ENCODE peak calls at places on chromosomes 5 and 9, in five cellular contexts. One of them, this sample, is unnamed. For H3K9me2, the result is how much of the 10 kb centered on the place peaks cover.

GRCh38 chr5:123450641-123451421 is 27.6 kb upstream of the CEP120 start:
- DNase-seq in PC-3: no peak
- DNase-seq in Karpas-422: no peak
- DNase-seq in OCI-LY7: no peak
- DNase-seq in HCT116: no peak
- DNase-seq in this sample: no peak

GRCh38 chr5:175800656-175801081 is 70.7 kb upstream of the CPLX2 start:
- DNase-seq in OCI-LY7: no peak
- DNase-seq in Karpas-422: no peak
- DNase-seq in PC-3: peak
- DNase-seq in HCT116: no peak
- DNase-seq in this sample: no peak

GRCh38 chr9:131853434-131853833 is 113.6 kb upstream of the RAPGEF1 start:
- DNase-seq in HCT116: no peak
- DNase-seq in OCI-LY7: no peak
- DNase-seq in Karpas-422: no peak
- DNase-seq in PC-3: no peak
- DNase-seq in this sample: no peak

GRCh38 chr5:137566118-137566541 is 67.0 kb upstream of the SPOCK1 start:
- DNase-seq in HCT116: no peak
- DNase-seq in OCI-LY7: no peak
- DNase-seq in Karpas-422: no peak
- DNase-seq in PC-3: no peak
- DNase-seq in this sample: no peak

GRCh38 chr5:78893959-78894676 is 91.0 kb downstream of the ARSB start:
- DNase-seq in PC-3: no peak
- DNase-seq in HCT116: no peak
- DNase-seq in OCI-LY7: peak
- DNase-seq in Karpas-422: no peak
- DNase-seq in this sample: peak

GRCh38 chr5:151082274-151082902 is 1.6 kb upstream of the TNIP1 start:
- DNase-seq in Karpas-422: peak
- DNase-seq in HCT116: no peak
- DNase-seq in PC-3: peak
- DNase-seq in OCI-LY7: no peak
- DNase-seq in this sample: no peak

GRCh38 chr9:100474950-100475276 is 2.0 kb downstream of the TMEFF1 start:
- DNase-seq in HCT116: no peak
- DNase-seq in Karpas-422: no peak
- DNase-seq in PC-3: no peak
- DNase-seq in OCI-LY7: no peak
- DNase-seq in this sample: no peak

GRCh38 chr5:6632324-6632930 is 417 bp downstream of the NSUN2 start:
- DNase-seq in Karpas-422: peak
- DNase-seq in PC-3: peak
- DNase-seq in OCI-LY7: peak
- DNase-seq in HCT116: no peak
- DNase-seq in this sample: no peak

GRCh38 chr9:132008184-132008781 is 71.4 kb downstream of the MED27 start:
- DNase-seq in HCT116: peak
- DNase-seq in Karpas-422: no peak
- DNase-seq in PC-3: peak
- DNase-seq in OCI-LY7: no peak
- DNase-seq in this sample: no peak

GRCh38 chr9:29208670-29209069 is 1635.4 kb upstream of the C9orf72 start:
- DNase-seq in Karpas-422: no peak
- DNase-seq in PC-3: peak
- DNase-seq in HCT116: no peak
- DNase-seq in OCI-LY7: no peak
- DNase-seq in this sample: no peak

GRCh38 chr9:120655005-120655622 is 59.2 kb downstream of the MEGF9 start:
- DNase-seq in HCT116: no peak
- DNase-seq in OCI-LY7: no peak
- DNase-seq in Karpas-422: no peak
- DNase-seq in PC-3: peak
- DNase-seq in this sample: peak

GRCh38 chr9:37639109-37639748 is 11.5 kb upstream of the FRMPD1 start:
- DNase-seq in OCI-LY7: no peak
- DNase-seq in PC-3: no peak
- DNase-seq in HCT116: no peak
- DNase-seq in Karpas-422: no peak
- DNase-seq in this sample: no peak

GRCh38 chr9:27514551-27514950 is 9.5 kb upstream of the IFNK start:
- DNase-seq in PC-3: no peak
- DNase-seq in OCI-LY7: no peak
- DNase-seq in Karpas-422: no peak
- DNase-seq in HCT116: no peak
- DNase-seq in this sample: no peak

GRCh38 chr9:86413966-86414880 is 60.0 kb upstream of the TUT7 start:
- DNase-seq in OCI-LY7: peak
- DNase-seq in PC-3: peak
- DNase-seq in Karpas-422: peak
- DNase-seq in HCT116: no peak
- DNase-seq in this sample: peak

GRCh38 chr5:57292336-57292735 is 118.5 kb downstream of the GPBP1 start:
- DNase-seq in OCI-LY7: no peak
- DNase-seq in Karpas-422: no peak
- DNase-seq in HCT116: no peak
- DNase-seq in PC-3: no peak
- DNase-seq in this sample: no peak

GRCh38 chr9:385818-386398 is 171.2 kb downstream of the DOCK8 start:
- DNase-seq in OCI-LY7: peak
- DNase-seq in HCT116: peak
- DNase-seq in Karpas-422: peak
- DNase-seq in PC-3: peak
- DNase-seq in this sample: peak

GRCh38 chr5:168114444-168115017 is 176.9 kb upstream of the WWC1 start:
- DNase-seq in PC-3: peak
- DNase-seq in OCI-LY7: peak
- DNase-seq in HCT116: peak
- DNase-seq in Karpas-422: peak
- DNase-seq in this sample: peak

GRCh38 chr9:101119206-101119819 is 90.8 kb downstream of the PLPPR1 start:
- DNase-seq in HCT116: peak
- DNase-seq in PC-3: peak
- DNase-seq in OCI-LY7: peak
- DNase-seq in Karpas-422: peak
- DNase-seq in this sample: peak

GRCh38 chr5:126680215-126680817 is 79.6 kb downstream of the PHAX start:
- DNase-seq in HCT116: no peak
- DNase-seq in PC-3: peak
- DNase-seq in Karpas-422: peak
- DNase-seq in OCI-LY7: peak
- DNase-seq in this sample: peak

GRCh38 chr9:14653511-14653910 is 39.7 kb downstream of the ZDHHC21 start:
- DNase-seq in OCI-LY7: no peak
- DNase-seq in PC-3: no peak
- DNase-seq in HCT116: no peak
- DNase-seq in Karpas-422: no peak
- DNase-seq in this sample: no peak

GRCh38 chr9:20884985-20885593 is 146.4 kb downstream of the HACD4 start:
- DNase-seq in HCT116: peak
- DNase-seq in OCI-LY7: peak
- DNase-seq in PC-3: peak
- DNase-seq in Karpas-422: peak
- DNase-seq in this sample: peak

GRCh38 chr5:140546851-140547507 is 483 bp upstream of the EIF4EBP3 start:
- DNase-seq in Karpas-422: no peak
- DNase-seq in HCT116: no peak
- DNase-seq in OCI-LY7: no peak
- DNase-seq in PC-3: peak
- DNase-seq in this sample: no peak

GRCh38 chr9:109852561-109852960 is 72.6 kb downstream of the PALM2AKAP2 start:
- DNase-seq in PC-3: no peak
- DNase-seq in Karpas-422: no peak
- DNase-seq in HCT116: no peak
- DNase-seq in OCI-LY7: no peak
- DNase-seq in this sample: no peak

GRCh38 chr9:79575560-79575959 is 3.8 kb downstream of the TLE4 start:
- DNase-seq in OCI-LY7: no peak
- DNase-seq in Karpas-422: no peak
- DNase-seq in HCT116: no peak
- DNase-seq in PC-3: no peak
- DNase-seq in this sample: no peak

GRCh38 chr5:20974423-20974822 is 986.4 kb upstream of the CDH18 start:
- DNase-seq in PC-3: peak
- DNase-seq in Karpas-422: peak
- DNase-seq in HCT116: no peak
- DNase-seq in OCI-LY7: no peak
- DNase-seq in this sample: no peak

GRCh38 chr5:31531543-31531887 is 378 bp downstream of the DROSHA start:
- DNase-seq in Karpas-422: peak
- DNase-seq in OCI-LY7: peak
- DNase-seq in PC-3: peak
- DNase-seq in HCT116: no peak
- DNase-seq in this sample: peak

GRCh38 chr9:131704195-131704983 is 35.5 kb downstream of the RAPGEF1 start:
- DNase-seq in Karpas-422: no peak
- DNase-seq in HCT116: no peak
- DNase-seq in OCI-LY7: no peak
- DNase-seq in PC-3: peak
- DNase-seq in this sample: no peak

GRCh38 chr9:4811824-4812223 is 19.1 kb downstream of the RCL1 start:
- DNase-seq in Karpas-422: no peak
- DNase-seq in PC-3: no peak
- DNase-seq in OCI-LY7: no peak
- DNase-seq in HCT116: no peak
- DNase-seq in this sample: no peak

GRCh38 chr5:147631428-147631985 is 121.6 kb upstream of the DPYSL3 start:
- DNase-seq in PC-3: no peak
- DNase-seq in HCT116: no peak
- DNase-seq in OCI-LY7: no peak
- DNase-seq in Karpas-422: no peak
- DNase-seq in this sample: no peak

GRCh38 chr9:95669253-95669652 is 152.5 kb upstream of the PTCH1 start:
- DNase-seq in OCI-LY7: no peak
- DNase-seq in Karpas-422: no peak
- DNase-seq in PC-3: no peak
- DNase-seq in HCT116: no peak
- DNase-seq in this sample: no peak

GRCh38 chr5:174180639-174181038 is 135.1 kb downstream of the NSG2 start:
- DNase-seq in PC-3: no peak
- DNase-seq in Karpas-422: no peak
- DNase-seq in HCT116: no peak
- DNase-seq in OCI-LY7: no peak
- DNase-seq in this sample: no peak

GRCh38 chr5:114467729-114468128 is 105.9 kb downstream of the KCNN2 start:
- DNase-seq in PC-3: peak
- DNase-seq in OCI-LY7: no peak
- DNase-seq in HCT116: no peak
- DNase-seq in Karpas-422: peak
- DNase-seq in this sample: no peak

GRCh38 chr9:97788763-97789663 is 64.0 kb upstream of the FOXE1 start:
- DNase-seq in HCT116: no peak
- DNase-seq in OCI-LY7: no peak
- DNase-seq in Karpas-422: no peak
- DNase-seq in PC-3: peak
- DNase-seq in this sample: no peak

GRCh38 chr5:127333463-127333862 is 42.9 kb downstream of the MEGF10 start:
- DNase-seq in Karpas-422: no peak
- DNase-seq in OCI-LY7: no peak
- DNase-seq in HCT116: no peak
- DNase-seq in PC-3: no peak
- DNase-seq in this sample: no peak

GRCh38 chr5:122323132-122323548 is 11.1 kb downstream of the SNCAIP start:
- DNase-seq in Karpas-422: no peak
- DNase-seq in HCT116: no peak
- DNase-seq in OCI-LY7: no peak
- DNase-seq in PC-3: no peak
- DNase-seq in this sample: peak

GRCh38 chr5:146457431-146457830 is 10.3 kb downstream of the TCERG1 start:
- DNase-seq in Karpas-422: no peak
- DNase-seq in HCT116: no peak
- DNase-seq in PC-3: no peak
- DNase-seq in OCI-LY7: no peak
- DNase-seq in this sample: no peak

GRCh38 chr9:31089822-31090221 is 1294.6 kb upstream of the ACO1 start:
- DNase-seq in PC-3: no peak
- DNase-seq in OCI-LY7: no peak
- DNase-seq in HCT116: no peak
- DNase-seq in Karpas-422: no peak
- DNase-seq in this sample: no peak

DNA sequence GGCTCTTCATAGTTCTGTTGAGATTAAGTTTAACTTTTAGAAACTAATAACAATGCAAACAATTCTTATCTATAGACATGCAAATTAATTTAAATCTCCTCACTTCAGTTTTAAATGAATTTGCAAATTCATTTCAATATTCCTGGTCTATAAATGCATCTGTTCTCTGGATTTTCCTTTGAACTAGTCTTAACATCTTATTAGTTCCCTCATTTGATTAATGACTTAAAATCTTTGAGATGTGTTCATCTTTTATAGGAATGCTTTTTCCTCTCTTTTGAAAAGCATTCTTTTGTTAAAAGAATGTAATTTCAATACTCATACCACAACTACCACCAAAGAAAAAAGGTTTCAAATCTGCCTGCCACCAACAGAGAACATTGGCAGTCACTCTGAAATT is 169.4 kb downstream of the RASEF start:
- DNase-seq in PC-3: no peak
- DNase-seq in Karpas-422: no peak
- DNase-seq in OCI-LY7: no peak
- DNase-seq in HCT116: no peak
- DNase-seq in this sample: no peak
- H3K9me2 ChIP-seq in PC-3: under half
- H3K9me2 ChIP-seq in Karpas-422: under half
- H3K9me2 ChIP-seq in OCI-LY7: under half
- H3K9me2 ChIP-seq in HCT116: under half
- H3K9me2 ChIP-seq in this sample: under half

GRCh38 chr5:132237670-132238069 is 10.0 kb upstream of the P4HA2 start:
- DNase-seq in PC-3: no peak
- DNase-seq in Karpas-422: no peak
- DNase-seq in HCT116: no peak
- DNase-seq in OCI-LY7: no peak
- DNase-seq in this sample: no peak
- H3K4me3 ChIP-seq in PC-3: no peak
- H3K4me3 ChIP-seq in Karpas-422: no peak
- H3K4me3 ChIP-seq in HCT116: no peak
- H3K4me3 ChIP-seq in OCI-LY7: no peak
- H3K4me3 ChIP-seq in this sample: no peak

GRCh38 chr5:671459-672328 is 21.5 kb downstream of the TPPP start:
- DNase-seq in HCT116: no peak
- DNase-seq in PC-3: peak
- DNase-seq in Karpas-422: peak
- DNase-seq in OCI-LY7: peak
- DNase-seq in this sample: peak
- H3K9me2 ChIP-seq in HCT116: under half
- H3K9me2 ChIP-seq in PC-3: under half
- H3K9me2 ChIP-seq in Karpas-422: under half
- H3K9me2 ChIP-seq in OCI-LY7: under half
- H3K9me2 ChIP-seq in this sample: under half

GRCh38 chr9:125649315-125649714 is 57.7 kb downstream of the MAPKAP1 start:
- DNase-seq in PC-3: peak
- DNase-seq in Karpas-422: no peak
- DNase-seq in OCI-LY7: no peak
- DNase-seq in HCT116: peak
- DNase-seq in this sample: no peak
- H3K4me3 ChIP-seq in PC-3: peak
- H3K4me3 ChIP-seq in Karpas-422: no peak
- H3K4me3 ChIP-seq in OCI-LY7: no peak
- H3K4me3 ChIP-seq in HCT116: peak
- H3K4me3 ChIP-seq in this sample: no peak